ENCODE peak calls at places on chromosomes 11 and 22, in five cellular contexts. N is stimulated activated CD8-positive, alpha-beta memory T cell treated with anti-CD3 and anti-CD28 coated beads, Interleukin-4, amount 100 ng/mL, for 4 hours; F is KBM-7; A is stimulated activated naive CD8-positive, alpha-beta T cell treated with anti-CD3 and anti-CD28 coated beads, Interleukin-15, Interleukin-2, amounts not matched to agents 100 U/mL and 50 U/mL, for 24 hours; E is posterior cingulate gyrus. V is an unnamed sample.
A peak's percentile ranks its signal among the peaks of the same experiment; 100 is the strongest.

GRCh38 chr11:76735218-76735480 is 48.0 kb upstream of the TSKU start:
- DNase-seq in E (no peak), A (no peak), F (no peak), N (no peak), V (no peak)

GRCh38 chr11:35714882-35715612 is 52.5 kb downstream of the TRIM44 start:
- DNase-seq in E (no peak), F (no peak), A (peak; percentile 3), N (no peak), V (no peak)

GRCh38 chr22:22887621-22888503 is at the start of gene IGLL5:
- DNase-seq in A (no peak), N (no peak), F (no peak), E (no peak), V (no peak)

GRCh38 chr11:117627259-117627658 is 169.8 kb downstream of the DSCAML1 start:
- DNase-seq in N (no peak), F (no peak), A (no peak), E (no peak), V (no peak)

GRCh38 chr11:1504164-1504563 is 17.6 kb upstream of the MOB2 start:
- DNase-seq in N (no peak), A (no peak), F (no peak), E (peak; percentile 9), V (no peak)

GRCh38 chr11:14623036-14623435 is 20.6 kb upstream of the PDE3B start:
- DNase-seq in F (no peak), N (no peak), A (no peak), E (no peak), V (no peak)

GRCh38 chr11:92981508-92982043 is 12.1 kb downstream of the MTNR1B start:
- DNase-seq in E (no peak), F (no peak), A (no peak), N (no peak), V (no peak)

GRCh38 chr11:113198907-113199660 is 115.3 kb upstream of the TTC12 start:
- DNase-seq in N (no peak), E (no peak), F (no peak), A (no peak), V (no peak)

GRCh38 chr11:65003282-65003681 is 6.5 kb upstream of the BATF2 start:
- DNase-seq in F (no peak), A (no peak), E (no peak), N (no peak), V (no peak)

GRCh38 chr11:58807358-58807757 is 37.1 kb downstream of the GLYATL2 start:
- DNase-seq in A (no peak), E (no peak), N (no peak), F (no peak), V (no peak)

GRCh38 chr11:123188508-123189165 is 6.4 kb downstream of the CLMP start:
- DNase-seq in F (no peak), N (no peak), A (no peak), E (no peak), V (no peak)

GRCh38 chr22:31173386-31174145 is 13.6 kb downstream of the RNF185 start:
- DNase-seq in E (no peak), F (no peak), N (no peak), A (no peak), V (no peak)

GRCh38 chr11:85806016-85806415 is 4.9 kb downstream of the SYTL2 start:
- DNase-seq in N (no peak), A (no peak), F (no peak), E (no peak), V (no peak)

GRCh38 chr22:42655693-42656092 is 6.5 kb upstream of the CYB5R3 start:
- DNase-seq in A (no peak), N (no peak), E (no peak), F (no peak), V (no peak)

GRCh38 chr11:32987851-32988250 is 27.8 kb upstream of the DEPDC7 start:
- DNase-seq in N (no peak), A (no peak), E (no peak), F (no peak), V (no peak)

GRCh38 chr11:128157423-128158298 is 429.7 kb downstream of the ETS1 start:
- DNase-seq in F (peak; percentile 83), N (no peak), A (peak; percentile 72), E (no peak), V (peak; percentile 67)

GRCh38 chr11:73228268-73229134 is 10.4 kb downstream of the P2RY2 start:
- DNase-seq in F (no peak), N (no peak), E (no peak), A (no peak), V (no peak)

GRCh38 chr22:27782065-27782464 is 19.5 kb downstream of the MN1 start:
- DNase-seq in N (no peak), E (no peak), A (no peak), F (no peak), V (no peak)

GRCh38 chr22:45996241-45997076 is 19.5 kb upstream of the WNT7B start:
- DNase-seq in F (peak; percentile 80), A (no peak), N (no peak), E (no peak), V (no peak)

GRCh38 chr11:108597736-108598355 is 4.3 kb upstream of the EXPH5 start:
- DNase-seq in A (no peak), F (no peak), E (no peak), N (no peak), V (no peak)

GRCh38 chr11:74680035-74680671 is 51.1 kb downstream of the CHRDL2 start:
- DNase-seq in N (no peak), E (no peak), A (no peak), F (no peak), V (no peak)

GRCh38 chr11:74702383-74703007 is 28.7 kb downstream of the CHRDL2 start:
- DNase-seq in A (peak; percentile 65), N (no peak), F (peak; percentile 75), E (peak; percentile 36), V (peak; percentile 57)

GRCh38 chr11:15539645-15540044 is 424.9 kb downstream of the INSC start:
- DNase-seq in E (no peak), A (no peak), F (no peak), N (no peak), V (no peak)

GRCh38 chr11:13384837-13385417 is 78.1 kb downstream of the BTBD10 start:
- DNase-seq in F (peak; percentile 64), E (no peak), A (peak; percentile 26), N (no peak), V (peak; percentile 23)

GRCh38 chr11:127470485-127470884 is 469.9 kb upstream of the KIRREL3 start:
- DNase-seq in E (no peak), F (peak; percentile 4), N (no peak), A (no peak), V (peak; percentile 5)

GRCh38 chr11:80960331-80961095 is 1519.7 kb upstream of the TENM4 start:
- DNase-seq in F (no peak), A (no peak), E (no peak), N (no peak), V (no peak)

GRCh38 chr11:56750190-56750589 is 1.7 kb upstream of the OR9G4 start:
- DNase-seq in A (no peak), E (no peak), N (no peak), F (no peak), V (no peak)

GRCh38 chr11:103338621-103339484 is 229.6 kb downstream of the DYNC2H1 start:
- DNase-seq in A (no peak), F (no peak), E (no peak), N (no peak), V (no peak)

GRCh38 chr22:48492371-48493320 is 1335.0 kb downstream of the BRD1 start:
- DNase-seq in F (peak; percentile 78), N (no peak), E (peak; percentile 74), A (peak; percentile 33), V (peak; percentile 43)

GRCh38 chr11:71934213-71934612 is 5.4 kb downstream of the RNF121 start:
- DNase-seq in N (no peak), E (no peak), A (peak; percentile 14), F (peak; percentile 8), V (no peak)

GRCh38 chr11:105046898-105047579 is 1.9 kb upstream of the CARD16 start:
- DNase-seq in F (no peak), A (no peak), E (no peak), N (no peak), V (no peak)

GRCh38 chr11:45603930-45604682 is 61.3 kb downstream of the CHST1 start:
- DNase-seq in F (no peak), E (no peak), N (no peak), A (no peak), V (no peak)

GRCh38 chr11:58574851-58575250 is 805 bp downstream of the LPXN start:
- DNase-seq in F (no peak), A (no peak), E (no peak), N (no peak), V (no peak)

GRCh38 chr11:93444671-93445073 is 98.5 kb downstream of the SMCO4 start:
- DNase-seq in F (no peak), E (peak; percentile 37), N (no peak), A (peak; percentile 11), V (peak; percentile 2)

GRCh38 chr22:49235463-49236300 is 592.0 kb downstream of the BRD1 start:
- DNase-seq in F (no peak), A (no peak), E (no peak), N (no peak), V (no peak)

GRCh38 chr11:133306019-133306418 is 226.3 kb downstream of the OPCML start:
- DNase-seq in A (no peak), N (no peak), E (no peak), F (no peak), V (no peak)

GRCh38 chr22:30882181-30882771 is 86.3 kb downstream of the MORC2 start:
- DNase-seq in F (no peak), N (no peak), A (no peak), E (no peak), V (no peak)

GRCh38 chr11:65537620-65538231 is 12.8 kb downstream of the SCYL1 start:
- DNase-seq in A (no peak), N (no peak), E (no peak), F (no peak), V (no peak)

GRCh38 chr11:77244277-77245014 is 57.0 kb downstream of the GDPD4 start:
- DNase-seq in N (no peak), A (no peak), E (no peak), F (no peak), V (no peak)